ENCODE peak calls at places on chromosomes 5 and 9, in eight cellular contexts. A, J, I, K, O, W, S and M are unnamed samples.

GRCh38 chr5:134879456-134879855 is 5.3 kb downstream of the TXNDC15 start:
- DNase-seq in K (no peak), O (no peak), I (no peak), W (no peak), J (no peak), S (no peak), A (no peak), M (no peak)

GRCh38 chr9:116337015-116337414 is 183.4 kb downstream of the PAPPA start:
- DNase-seq in J (no peak), I (no peak), S (no peak), K (no peak), A (no peak), W (no peak), O (peak), M (no peak)

GRCh38 chr5:22411950-22412349 is 441.2 kb downstream of the CDH12 start:
- DNase-seq in I (no peak), J (no peak), O (no peak), K (no peak), A (no peak), W (no peak), S (no peak), M (no peak)

GRCh38 chr9:38432922-38433510 is 8.8 kb upstream of the IGFBPL1 start:
- DNase-seq in W (no peak), K (peak), I (no peak), O (peak), A (no peak), S (no peak), J (peak), M (peak)

GRCh38 chr9:16705121-16705604 is 165.3 kb downstream of the BNC2 start:
- DNase-seq in A (no peak), S (no peak), J (peak), W (peak), O (peak), K (no peak), I (peak), M (peak)

GRCh38 chr9:90053027-90053426 is 448.2 kb downstream of the GADD45G start:
- DNase-seq in J (peak), A (no peak), S (no peak), I (no peak), K (peak), W (no peak), O (no peak), M (no peak)

GRCh38 chr5:6716634-6717149 is 3.5 kb downstream of the TENT4A start:
- DNase-seq in J (no peak), I (peak), A (no peak), O (no peak), W (no peak), S (no peak), K (no peak), M (no peak)

GRCh38 chr9:28970241-28970654 is 1397.0 kb upstream of the C9orf72 start:
- DNase-seq in J (no peak), A (no peak), O (no peak), S (no peak), I (no peak), K (no peak), W (no peak), M (no peak)

GRCh38 chr9:108668191-108668940 is 187.4 kb downstream of the ACTL7B start:
- DNase-seq in J (no peak), S (no peak), I (no peak), W (no peak), K (no peak), O (no peak), A (no peak), M (no peak)

GRCh38 chr9:114770991-114771390 is 34.8 kb downstream of the TNFSF15 start:
- DNase-seq in O (no peak), A (no peak), K (no peak), I (no peak), S (no peak), J (no peak), W (no peak), M (no peak)

GRCh38 chr9:134396258-134396742 is 70.0 kb downstream of the RXRA start:
- DNase-seq in K (peak), A (no peak), W (no peak), J (no peak), O (no peak), I (no peak), S (no peak), M (no peak)

GRCh38 chr9:127828262-127829031 is 25.8 kb downstream of the FPGS start:
- DNase-seq in S (no peak), W (no peak), O (peak), J (peak), K (no peak), I (peak), A (no peak), M (peak)

GRCh38 chr5:109161914-109162683 is 247.7 kb downstream of the PJA2 start:
- DNase-seq in I (no peak), W (peak), O (no peak), A (no peak), J (no peak), K (peak), S (no peak), M (no peak)

GRCh38 chr5:172454355-172455086 is at the start of gene SH3PXD2B:
- DNase-seq in K (peak), O (peak), S (no peak), J (peak), A (peak), W (no peak), I (peak), M (peak)

GRCh38 chr9:68538200-68538599 is 2.5 kb downstream of the TMEM252 start:
- DNase-seq in W (no peak), J (no peak), O (no peak), I (peak), A (no peak), K (no peak), S (no peak), M (no peak)

GRCh38 chr9:37954581-37954981 is 50.7 kb upstream of the SLC25A51 start:
- DNase-seq in I (no peak), J (no peak), A (no peak), W (no peak), S (no peak), K (peak), O (no peak), M (no peak)

GRCh38 chr9:136782452-136782851 is 8.7 kb upstream of the TMEM141 start:
- DNase-seq in O (no peak), K (no peak), I (no peak), W (no peak), S (no peak), J (no peak), A (no peak), M (no peak)

GRCh38 chr5:146528232-146528631 is 12.2 kb upstream of the GPR151 start:
- DNase-seq in A (no peak), K (no peak), O (no peak), S (no peak), I (no peak), J (no peak), W (no peak), M (no peak)
- TF ChIP-seq CTCF in A (no peak), K (no peak), O (no peak), S (no peak), I (no peak), J (no peak), W (no peak), M (no peak)

DNA sequence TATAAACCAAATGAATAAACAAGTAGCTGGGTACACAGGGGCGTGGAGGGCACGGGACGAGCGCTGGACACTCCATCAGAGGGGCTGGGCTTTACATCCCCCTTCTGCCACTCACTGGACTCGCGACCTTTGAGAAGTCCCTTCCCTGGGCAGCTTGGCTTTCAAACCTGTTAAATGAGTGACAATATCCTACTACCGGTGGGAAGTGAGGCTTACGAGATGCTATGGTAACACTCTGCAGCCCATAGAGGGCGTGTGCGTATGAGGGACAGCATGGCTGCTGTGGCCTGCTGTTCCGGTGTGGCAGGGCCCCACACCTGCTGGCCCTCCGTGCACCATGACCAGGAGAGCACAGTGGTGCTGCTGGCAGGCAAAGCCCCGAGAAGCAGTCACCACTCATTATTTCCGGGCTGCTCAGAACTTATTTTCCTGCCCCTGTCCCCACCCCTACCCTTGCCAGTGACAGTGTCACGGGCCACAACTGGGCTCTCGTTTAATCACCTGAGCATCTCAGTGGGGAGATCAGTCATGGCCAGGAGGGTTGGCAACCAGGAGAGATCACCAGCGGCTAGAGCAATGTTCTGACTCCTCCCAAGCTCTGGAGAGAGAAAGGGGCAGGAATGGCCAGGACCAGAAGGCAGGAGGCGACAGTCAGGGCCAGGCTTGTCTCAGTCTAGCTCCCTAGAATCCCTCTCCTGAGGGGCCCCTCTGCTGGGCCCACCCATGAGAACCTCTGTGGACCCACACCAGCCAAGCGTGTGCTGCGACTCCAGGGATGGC is 10.5 kb downstream of the CLTB start:
- DNase-seq in J (no peak), O (no peak), I (no peak), A (no peak), K (no peak), S (no peak), W (no peak), M (peak)
- TF ChIP-seq CTCF in J (no peak), O (no peak), I (no peak), A (no peak), K (no peak), S (no peak), W (no peak), M (no peak)

DNA sequence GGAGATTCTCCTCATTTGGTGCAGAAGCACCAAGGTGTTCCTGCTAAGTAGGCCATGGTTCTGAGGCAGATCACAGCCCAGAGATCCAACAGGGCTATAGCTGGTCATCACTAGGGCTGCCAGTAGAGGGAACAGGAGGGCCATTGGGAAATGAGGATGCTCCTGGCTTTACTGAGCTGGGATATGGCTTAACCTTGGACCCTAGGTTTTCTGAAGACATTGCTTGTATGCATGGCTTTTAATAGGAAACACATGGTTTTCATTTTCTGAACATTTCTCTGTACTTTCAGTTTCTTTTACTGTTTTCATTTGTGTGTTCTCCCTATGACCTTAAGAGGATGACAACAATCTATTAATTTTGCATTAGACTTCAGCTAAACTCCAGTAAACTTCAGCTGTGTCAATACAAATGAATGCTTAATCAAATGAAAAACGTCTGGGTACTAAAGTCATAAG is at the start of gene IFNW1:
- DNase-seq in S (no peak), A (no peak), W (no peak), I (no peak), O (no peak), K (peak), J (no peak), M (peak)
- TF ChIP-seq CTCF in S (no peak), A (no peak), W (peak), I (no peak), O (peak), K (no peak), J (peak), M (no peak)

DNA sequence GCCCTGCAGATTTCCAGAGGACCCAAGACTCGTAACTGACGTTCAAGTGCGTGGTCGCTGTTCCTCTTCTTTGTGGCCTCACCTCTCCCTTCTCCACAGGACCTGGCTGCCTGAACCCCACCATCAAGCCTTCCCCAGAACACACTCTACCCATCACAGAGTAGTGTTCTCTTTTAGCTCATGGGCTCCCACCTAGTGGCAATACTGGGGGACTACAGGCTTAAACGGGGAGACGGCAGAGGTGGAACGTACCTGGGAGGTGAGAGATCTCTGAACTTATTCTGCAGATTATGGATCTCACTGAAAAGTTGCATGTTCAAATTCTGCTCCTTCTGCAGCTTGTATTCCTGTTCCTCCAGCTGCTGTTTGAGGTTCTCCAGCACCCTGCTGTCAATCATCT is 140.8 kb downstream of the CDK5RAP2 start:
- DNase-seq in W (no peak), K (peak), A (no peak), I (no peak), J (no peak), O (peak), S (no peak), M (peak)
- TF ChIP-seq CTCF in W (peak), K (peak), A (peak), I (no peak), J (peak), O (peak), S (peak), M (peak)

GRCh38 chr9:130731355-130731754 is 37.8 kb downstream of the EXOSC2 start:
- DNase-seq in O (no peak), K (no peak), I (no peak), S (no peak), A (no peak), W (no peak), J (no peak), M (no peak)

GRCh38 chr9:130729145-130729544 is 35.6 kb downstream of the EXOSC2 start:
- DNase-seq in J (no peak), W (no peak), K (no peak), S (no peak), O (no peak), A (no peak), I (no peak), M (no peak)

GRCh38 chr9:130732793-130733221 is 39.2 kb downstream of the EXOSC2 start:
- DNase-seq in I (no peak), K (no peak), W (no peak), J (no peak), O (no peak), S (no peak), A (no peak), M (no peak)

GRCh38 chr9:130728721-130729120 is 35.1 kb downstream of the EXOSC2 start:
- DNase-seq in K (no peak), O (peak), A (no peak), J (no peak), S (no peak), W (peak), I (no peak), M (no peak)

GRCh38 chr9:130732131-130732530 is 38.6 kb downstream of the EXOSC2 start:
- DNase-seq in W (no peak), K (no peak), S (no peak), O (no peak), A (no peak), J (no peak), I (no peak), M (no peak)
- TF ChIP-seq CTCF in W (no peak), K (no peak), S (no peak), O (peak), A (no peak), J (peak), I (no peak), M (no peak)

GRCh38 chr5:106843812-106844416 is 826.8 kb downstream of the EFNA5 start:
- DNase-seq in W (no peak), A (no peak), K (peak), I (no peak), S (no peak), O (peak), J (no peak), M (no peak)
- TF ChIP-seq CTCF in W (no peak), A (no peak), K (no peak), I (no peak), S (peak), O (peak), J (peak), M (peak)

DNA sequence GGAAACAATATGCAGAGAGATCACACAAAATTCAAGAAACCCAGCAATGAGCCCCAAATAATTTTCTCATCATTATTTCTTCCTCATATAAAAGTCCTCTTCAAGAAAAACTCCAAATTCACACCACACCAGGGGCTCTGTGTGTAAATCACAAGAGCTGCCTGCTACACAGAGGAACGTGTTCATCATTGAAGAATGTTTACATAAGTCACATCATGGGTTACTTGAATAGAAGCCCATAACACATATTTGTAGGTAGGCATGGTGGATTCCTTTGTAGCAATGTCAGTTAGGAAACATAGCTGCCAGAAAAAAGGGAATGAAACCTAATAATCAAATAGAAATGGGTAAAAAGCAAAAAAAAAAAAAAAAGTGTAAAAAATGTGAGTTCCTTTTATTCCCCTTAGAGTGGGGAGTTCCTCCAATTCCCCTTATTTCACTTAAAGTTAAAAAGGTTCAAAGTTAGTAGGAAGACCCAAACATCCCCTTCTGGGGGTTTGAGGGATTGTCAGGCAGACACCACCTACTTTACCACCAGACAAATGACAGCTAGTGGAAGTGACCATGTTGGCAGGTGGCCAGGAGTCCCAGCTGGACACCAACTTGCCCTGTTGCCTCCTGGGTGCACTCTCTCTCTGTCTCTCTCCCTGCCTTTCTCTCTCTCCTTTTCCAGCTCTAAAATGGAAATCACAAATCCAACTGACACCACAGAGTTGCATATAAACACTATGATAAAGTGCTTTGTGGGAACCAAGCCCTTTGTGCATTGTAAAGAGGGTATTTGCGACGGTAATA is 307.9 kb upstream of the TLE4 start:
- DNase-seq in I (no peak), W (no peak), S (no peak), K (no peak), J (no peak), A (no peak), O (peak), M (no peak)
- TF ChIP-seq CTCF in I (no peak), W (no peak), S (no peak), K (no peak), J (no peak), A (no peak), O (no peak), M (no peak)

GRCh38 chr5:53969331-53969730 is 341.0 kb downstream of the ARL15 start:
- DNase-seq in S (no peak), K (no peak), W (no peak), I (no peak), O (no peak), A (no peak), J (no peak), M (no peak)

GRCh38 chr5:53962306-53962705 is 348.1 kb downstream of the ARL15 start:
- DNase-seq in K (no peak), W (no peak), I (no peak), A (no peak), O (no peak), S (no peak), J (no peak), M (no peak)

GRCh38 chr5:53965459-53965858 is 344.9 kb downstream of the ARL15 start:
- DNase-seq in I (no peak), W (peak), S (no peak), A (no peak), O (no peak), K (no peak), J (no peak), M (no peak)

DNA sequence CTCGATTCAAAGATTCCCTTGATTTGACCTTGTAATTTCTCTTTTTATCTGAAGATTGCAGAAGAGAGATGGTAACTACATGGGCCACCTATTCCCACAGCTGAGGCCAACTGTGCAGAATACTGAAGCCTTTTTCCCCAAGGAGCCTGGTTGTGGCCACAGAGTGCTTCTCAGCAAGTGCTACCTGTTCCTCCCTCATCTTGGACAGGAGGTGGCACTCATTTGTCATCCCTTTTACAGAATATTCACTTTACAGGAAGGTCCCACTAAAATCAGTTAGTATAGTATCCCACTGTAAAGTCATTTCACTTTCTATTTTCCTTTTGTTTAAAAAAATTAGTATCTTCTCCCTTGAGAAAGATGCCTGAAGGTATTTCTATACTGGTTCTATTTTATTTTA is 346.4 kb downstream of the ARL15 start:
- DNase-seq in A (no peak), S (no peak), J (no peak), W (no peak), I (no peak), O (no peak), K (no peak), M (no peak)
- TF ChIP-seq CTCF in A (no peak), S (no peak), J (no peak), W (no peak), I (no peak), O (no peak), K (peak), M (no peak)